ENCODE peak calls at places on chromosomes 12 and 14, in eight cellular contexts. S, N, Q, I, G, R, C and P are unnamed samples.

GRCh38 chr12:3273409-3273853 is 196.3 kb downstream of the TSPAN9 start:
- DNase-seq in S (no peak), N (peak), Q (peak), I (no peak), G (peak), R (no peak), C (no peak), P (no peak)

GRCh38 chr12:113697646-113698504 is 226.2 kb upstream of the LHX5 start:
- DNase-seq in S (no peak), N (no peak), Q (peak), I (peak), G (no peak), R (no peak), C (no peak), P (no peak)

GRCh38 chr12:120041386-120042231 is 52.6 kb downstream of the BICDL1 start:
- DNase-seq in S (no peak), N (no peak), Q (no peak), I (no peak), G (no peak), R (no peak), C (no peak), P (no peak)

GRCh38 chr12:47941475-47942326 is 21.7 kb upstream of the TMEM106C start:
- DNase-seq in S (no peak), N (no peak), Q (no peak), I (no peak), G (no peak), R (no peak), C (no peak), P (no peak)

GRCh38 chr14:90489916-90490726 is 93.3 kb downstream of the CALM1 start:
- DNase-seq in S (no peak), N (no peak), Q (no peak), I (no peak), G (peak), R (no peak), C (no peak), P (peak)

GRCh38 chr12:49482095-49483051 is 56.5 kb upstream of the KCNH3 start:
- DNase-seq in S (no peak), N (no peak), Q (peak), I (peak), G (no peak), R (no peak), C (no peak), P (no peak)

GRCh38 chr12:122834921-122835692 is at the start of gene HIP1R:
- DNase-seq in S (peak), N (no peak), Q (peak), I (no peak), G (peak), R (no peak), C (no peak), P (no peak)

GRCh38 chr12:124730455-124730932 is 133.2 kb downstream of the SCARB1 start:
- DNase-seq in S (peak), N (no peak), Q (peak), I (no peak), G (no peak), R (peak), C (no peak), P (peak)

GRCh38 chr14:100187247-100187833 is 27.9 kb upstream of the DEGS2 start:
- DNase-seq in S (peak), N (no peak), Q (no peak), I (no peak), G (no peak), R (no peak), C (no peak), P (no peak)

GRCh38 chr14:85527006-85527405 is 2.9 kb upstream of the FLRT2 start:
- DNase-seq in S (no peak), N (peak), Q (peak), I (no peak), G (peak), R (no peak), C (no peak), P (no peak)

GRCh38 chr12:55931317-55931779 is 386 bp downstream of the DGKA start:
- DNase-seq in S (no peak), N (no peak), Q (no peak), I (no peak), G (no peak), R (no peak), C (no peak), P (no peak)

GRCh38 chr12:76847260-76847659 is 31.6 kb downstream of the CSRP2 start:
- DNase-seq in S (no peak), N (no peak), Q (no peak), I (no peak), G (no peak), R (no peak), C (no peak), P (no peak)

GRCh38 chr12:14238224-14238792 is 127.2 kb upstream of the ATF7IP start:
- DNase-seq in S (no peak), N (no peak), Q (peak), I (peak), G (peak), R (no peak), C (no peak), P (peak)

GRCh38 chr12:49129332-49130150 is 1.7 kb downstream of the TUBA1B start:
- DNase-seq in S (no peak), N (no peak), Q (no peak), I (no peak), G (no peak), R (no peak), C (no peak), P (no peak)

GRCh38 chr12:100267603-100268281 is 765 bp downstream of the SCYL2 start:
- DNase-seq in S (no peak), N (peak), Q (peak), I (no peak), G (peak), R (no peak), C (no peak), P (peak)

GRCh38 chr14:99559286-99559990 is 44.6 kb downstream of the CCDC85C start:
- DNase-seq in S (no peak), N (no peak), Q (peak), I (no peak), G (no peak), R (no peak), C (no peak), P (no peak)

GRCh38 chr12:1173806-1174617 is 183.0 kb downstream of the ERC1 start:
- DNase-seq in S (no peak), N (no peak), Q (no peak), I (no peak), G (no peak), R (no peak), C (no peak), P (no peak)

GRCh38 chr14:33794791-33795300 is 156.0 kb downstream of the EGLN3 start:
- DNase-seq in S (no peak), N (no peak), Q (peak), I (no peak), G (peak), R (no peak), C (no peak), P (no peak)

GRCh38 chr14:51006781-51007211 is 62.5 kb upstream of the PYGL start:
- DNase-seq in S (no peak), N (peak), Q (peak), I (peak), G (peak), R (peak), C (no peak), P (peak)

GRCh38 chr14:65403231-65403630 is 9.3 kb upstream of the FUT8 start:
- DNase-seq in S (no peak), N (no peak), Q (peak), I (no peak), G (peak), R (no peak), C (no peak), P (peak)

GRCh38 chr12:88052686-88053085 is 23.5 kb upstream of the C12orf50 start:
- DNase-seq in S (no peak), N (no peak), Q (peak), I (peak), G (peak), R (no peak), C (peak), P (peak)

GRCh38 chr14:89215166-89215940 is 201.7 kb downstream of the FOXN3 start:
- DNase-seq in S (no peak), N (no peak), Q (peak), I (no peak), G (peak), R (no peak), C (no peak), P (no peak)

GRCh38 chr14:104473244-104473565 is 106.4 kb upstream of the C14orf180 start:
- DNase-seq in S (no peak), N (no peak), Q (no peak), I (no peak), G (no peak), R (no peak), C (no peak), P (no peak)

GRCh38 chr12:87274594-87275245 is 754.5 kb downstream of the C12orf50 start:
- DNase-seq in S (no peak), N (peak), Q (no peak), I (no peak), G (no peak), R (no peak), C (peak), P (peak)

GRCh38 chr14:103562135-103562384 is 397 bp downstream of the BAG5 start:
- DNase-seq in S (no peak), N (no peak), Q (no peak), I (no peak), G (no peak), R (no peak), C (no peak), P (peak)

GRCh38 chr14:93744176-93744575 is 44.1 kb downstream of the PRIMA1 start:
- DNase-seq in S (no peak), N (no peak), Q (no peak), I (no peak), G (no peak), R (no peak), C (no peak), P (no peak)

GRCh38 chr14:43438056-43438455 is 1069.0 kb downstream of the FSCB start:
- DNase-seq in S (no peak), N (no peak), Q (no peak), I (no peak), G (no peak), R (no peak), C (no peak), P (no peak)

GRCh38 chr12:71476513-71476912 is 36.9 kb downstream of the LGR5 start:
- DNase-seq in S (no peak), N (peak), Q (peak), I (no peak), G (peak), R (peak), C (no peak), P (peak)